ENCODE peak calls at places on chromosomes 12 and 14, in nine cellular contexts. X, U, L, Q, R, Z, K, W and P are unnamed samples.

GRCh38 chr14:85002846-85003245 is 527.1 kb upstream of the FLRT2 start:
- DNase-seq in Q (no peak), Z (no peak), R (no peak), K (no peak), U (no peak), W (no peak), L (no peak), X (no peak), P (no peak)

GRCh38 chr14:101980700-101981099 is 16.3 kb downstream of the DYNC1H1 start:
- DNase-seq in X (peak), K (peak), U (peak), L (peak), Q (no peak), W (peak), R (peak), Z (no peak), P (no peak)

GRCh38 chr12:21221778-21222177 is 90.8 kb downstream of the SLCO1B1 start:
- DNase-seq in Q (no peak), Z (no peak), R (no peak), W (no peak), U (no peak), K (no peak), L (no peak), X (no peak), P (no peak)

GRCh38 chr12:79301181-79301580 is 389.6 kb downstream of the PAWR start:
- DNase-seq in Z (no peak), K (no peak), X (no peak), R (no peak), Q (no peak), W (no peak), U (no peak), L (no peak), P (no peak)

GRCh38 chr12:86660488-86661171 is 404.4 kb upstream of the MGAT4C start:
- DNase-seq in U (peak), R (no peak), X (peak), L (peak), W (no peak), K (no peak), Z (no peak), Q (no peak), P (no peak)

GRCh38 chr12:116248930-116249329 is 28.6 kb downstream of the MED13L start:
- DNase-seq in R (no peak), X (no peak), Q (no peak), L (no peak), K (no peak), U (no peak), W (no peak), Z (no peak), P (no peak)

GRCh38 chr12:21456291-21456780 is 18.9 kb downstream of the PYROXD1 start:
- DNase-seq in U (no peak), W (no peak), R (no peak), Z (no peak), X (no peak), K (no peak), Q (no peak), L (no peak), P (no peak)

GRCh38 chr14:103941462-103941861 is 867 bp downstream of the RD3L start:
- DNase-seq in K (no peak), W (no peak), Q (no peak), Z (no peak), U (no peak), R (no peak), X (no peak), L (no peak), P (no peak)

GRCh38 chr12:19129121-19129485 is 430 bp upstream of the PLEKHA5 start:
- DNase-seq in R (no peak), X (no peak), L (peak), K (no peak), Z (no peak), W (no peak), Q (no peak), U (peak), P (no peak)

GRCh38 chr12:120230326-120230973 is 29.5 kb upstream of the RPLP0 start:
- DNase-seq in Q (no peak), Z (peak), K (peak), W (peak), L (peak), R (peak), X (peak), U (peak), P (peak)

GRCh38 chr12:19316420-19316819 is 122.9 kb upstream of the AEBP2 start:
- DNase-seq in X (peak), Z (no peak), R (no peak), Q (no peak), U (peak), L (peak), W (no peak), K (no peak), P (no peak)

GRCh38 chr14:35826218-35826951 is at the start of gene BRMS1L:
- DNase-seq in U (peak), K (peak), R (peak), W (peak), Q (peak), L (peak), Z (peak), X (peak), P (peak)

GRCh38 chr12:51321882-51322281 is 2.1 kb downstream of the BIN2 start:
- DNase-seq in W (no peak), X (no peak), Q (no peak), L (no peak), R (no peak), Z (no peak), U (no peak), K (no peak), P (no peak)

GRCh38 chr14:29521526-29522137 is 406.0 kb downstream of the PRKD1 start:
- DNase-seq in Q (no peak), R (no peak), X (no peak), L (peak), K (no peak), U (peak), W (no peak), Z (no peak), P (peak)

GRCh38 chr12:101570022-101570421 is 24.7 kb upstream of the MYBPC1 start:
- DNase-seq in R (no peak), K (no peak), Q (no peak), U (peak), Z (no peak), X (no peak), L (peak), W (no peak), P (no peak)

GRCh38 chr12:49296034-49296835 is 1.3 kb downstream of the PRPH start:
- DNase-seq in Z (peak), L (no peak), K (no peak), R (peak), Q (peak), W (no peak), X (no peak), U (no peak), P (peak)

GRCh38 chr14:75570797-75571196 is 7.6 kb upstream of the FLVCR2 start:
- DNase-seq in R (no peak), U (no peak), X (no peak), K (no peak), L (no peak), W (no peak), Q (no peak), Z (no peak), P (no peak)

GRCh38 chr12:123271182-123271491 is 519 bp downstream of the CDK2AP1 start:
- DNase-seq in U (peak), R (peak), L (peak), X (no peak), Q (peak), W (peak), K (peak), Z (peak), P (peak)

GRCh38 chr14:104745431-104745830 is 7.5 kb upstream of the SIVA1 start:
- DNase-seq in W (no peak), Z (no peak), R (no peak), Q (no peak), K (peak), X (no peak), L (no peak), U (no peak), P (no peak)

GRCh38 chr12:127926004-127926403 is 341.0 kb upstream of the TMEM132C start:
- DNase-seq in L (peak), W (peak), R (no peak), U (no peak), K (peak), Z (no peak), X (no peak), Q (peak), P (peak)

GRCh38 chr12:131116437-131117117 is 162.9 kb downstream of the ADGRD1 start:
- DNase-seq in R (no peak), L (peak), W (peak), Q (no peak), U (no peak), K (peak), Z (peak), X (no peak), P (peak)

GRCh38 chr12:11651377-11651776 is 1.9 kb downstream of the ETV6 start:
- DNase-seq in K (no peak), Z (no peak), L (no peak), X (no peak), U (no peak), W (no peak), Q (no peak), R (no peak), P (no peak)

GRCh38 chr12:82412246-82412645 is 53.9 kb downstream of the METTL25 start:
- DNase-seq in U (no peak), K (no peak), Q (no peak), X (no peak), Z (no peak), L (no peak), W (no peak), R (no peak), P (no peak)

GRCh38 chr12:5432011-5432400 is at the start of gene NTF3:
- DNase-seq in Z (no peak), Q (peak), K (no peak), L (peak), W (no peak), U (peak), R (no peak), X (no peak), P (peak)

GRCh38 chr12:112389228-112389627 is 7.0 kb upstream of the HECTD4 start:
- DNase-seq in L (no peak), W (no peak), R (no peak), X (no peak), Q (no peak), Z (no peak), U (no peak), K (no peak), P (no peak)

GRCh38 chr12:93025145-93026103 is 96.3 kb upstream of the EEA1 start:
- DNase-seq in K (no peak), W (no peak), U (peak), L (peak), X (peak), R (no peak), Q (no peak), Z (no peak), P (no peak)

GRCh38 chr14:30058401-30058800 is 130.8 kb upstream of the PRKD1 start:
- DNase-seq in Z (no peak), W (no peak), U (peak), X (no peak), L (peak), K (no peak), R (no peak), Q (no peak), P (no peak)

GRCh38 chr14:23356662-23357061 is 4.0 kb upstream of the SLC22A17 start:
- DNase-seq in X (no peak), U (no peak), R (no peak), L (no peak), W (no peak), Q (no peak), Z (no peak), K (no peak), P (no peak)

GRCh38 chr14:90572461-90573150 is 175.8 kb downstream of the CALM1 start:
- DNase-seq in U (no peak), X (no peak), R (no peak), W (no peak), L (no peak), Z (no peak), K (no peak), Q (no peak), P (no peak)

GRCh38 chr12:15800278-15800677 is 11.1 kb upstream of the EPS8 start:
- DNase-seq in L (no peak), Z (no peak), Q (no peak), W (no peak), U (no peak), X (no peak), R (no peak), K (no peak), P (no peak)

GRCh38 chr14:99562848-99563748 is 40.9 kb downstream of the CCDC85C start:
- DNase-seq in L (peak), Q (peak), K (peak), W (peak), U (peak), R (peak), Z (peak), X (peak), P (peak)

GRCh38 chr14:59371762-59372161 is 93.4 kb downstream of the GPR135 start:
- DNase-seq in X (no peak), K (no peak), R (no peak), U (no peak), L (no peak), Q (no peak), Z (no peak), W (no peak), P (no peak)

GRCh38 chr12:93616584-93617101 is 44.2 kb downstream of the SOCS2 start:
- DNase-seq in Q (no peak), Z (no peak), W (no peak), L (no peak), X (peak), K (no peak), R (no peak), U (peak), P (no peak)

GRCh38 chr14:104243200-104243599 is 104.8 kb downstream of the KIF26A start:
- DNase-seq in Z (no peak), W (no peak), Q (no peak), L (no peak), K (no peak), X (no peak), R (no peak), U (no peak), P (no peak)

GRCh38 chr12:15774819-15775218 is 14.4 kb downstream of the EPS8 start:
- DNase-seq in K (no peak), U (peak), L (no peak), Z (no peak), W (no peak), X (no peak), R (no peak), Q (no peak), P (no peak)

GRCh38 chr12:98587084-98587483 is 6.4 kb upstream of the SLC25A3 start:
- DNase-seq in X (no peak), L (no peak), U (no peak), Q (no peak), W (no peak), K (no peak), Z (no peak), R (no peak), P (no peak)

GRCh38 chr14:90850487-90850886 is 34.3 kb upstream of the TTC7B start:
- DNase-seq in X (peak), W (no peak), Q (no peak), L (peak), Z (no peak), R (no peak), U (peak), K (no peak), P (no peak)

GRCh38 chr12:104951759-104952509 is 6.2 kb downstream of the SLC41A2 start:
- DNase-seq in X (no peak), U (peak), R (no peak), Z (no peak), W (no peak), L (peak), Q (no peak), K (no peak), P (no peak)

DNA sequence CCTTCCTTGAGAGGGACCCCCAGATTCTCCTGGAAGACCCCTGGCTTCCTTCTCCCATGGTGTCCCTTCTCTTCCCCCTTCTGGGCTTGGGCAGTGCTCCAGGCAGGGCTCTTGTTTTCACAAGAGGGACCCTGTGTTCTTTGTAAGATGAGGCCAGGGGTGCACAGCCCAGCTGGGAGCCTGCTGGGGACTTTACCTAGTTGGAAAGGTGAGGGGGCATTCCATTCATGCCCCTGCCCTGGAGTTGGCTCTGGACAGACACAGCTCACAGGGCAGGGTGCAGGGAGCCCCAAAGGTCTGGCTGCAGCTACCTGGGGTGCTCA is 31.2 kb downstream of the ISCA2 start:
- DNase-seq in K (no peak), Q (no peak), X (no peak), U (no peak), Z (no peak), R (no peak), W (no peak), L (no peak), P (no peak)
- TF ChIP-seq CTCF in K (no peak), Q (no peak), X (no peak), U (no peak), Z (no peak), R (no peak), W (no peak), L (no peak), P (no peak)

GRCh38 chr14:60656755-60657608 is 7.7 kb upstream of the SIX1 start:
- DNase-seq in L (peak), Q (peak), X (no peak), U (peak), R (peak), Z (peak), W (peak), K (no peak), P (peak)
- TF ChIP-seq CTCF in L (peak), Q (peak), X (peak), U (peak), R (peak), Z (no peak), W (peak), K (peak), P (no peak)

GRCh38 chr12:55743967-55744931 is 1.3 kb downstream of the GDF11 start:
- DNase-seq in R (no peak), X (no peak), U (no peak), L (no peak), W (no peak), Z (no peak), K (no peak), Q (no peak), P (peak)
- TF ChIP-seq CTCF in R (no peak), X (no peak), U (no peak), L (no peak), W (no peak), Z (no peak), K (no peak), Q (no peak), P (no peak)

DNA sequence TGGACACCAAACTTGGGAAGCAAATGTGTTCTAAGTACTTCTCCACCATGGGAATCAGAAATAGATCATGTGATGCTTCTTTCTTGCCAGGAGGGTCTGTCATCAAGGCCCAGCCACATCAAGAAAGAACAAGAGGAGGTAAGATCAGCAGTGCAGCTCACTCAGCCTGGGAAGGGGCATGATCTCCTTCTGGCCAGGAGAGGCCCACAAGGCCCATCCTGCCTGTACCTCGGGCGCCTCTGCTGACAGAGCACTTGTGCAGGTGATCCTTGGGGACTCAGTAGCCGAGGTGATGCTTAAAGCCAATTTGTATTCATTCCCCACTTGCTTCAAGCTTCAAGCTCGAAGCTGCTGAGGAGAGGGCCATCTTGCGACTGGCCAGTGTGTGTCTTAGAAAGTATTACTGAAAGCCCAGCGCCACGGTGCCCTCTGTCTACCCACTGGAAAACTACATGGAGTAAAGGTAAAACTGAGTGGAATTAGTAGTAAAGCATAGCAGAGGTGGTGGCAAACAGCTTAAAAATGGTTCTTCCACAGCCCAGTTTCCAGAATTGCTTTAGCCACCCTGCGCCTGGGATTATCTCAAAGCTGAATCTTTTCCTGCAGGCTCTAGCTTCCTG is 26.2 kb downstream of the RTRAF start:
- DNase-seq in Z (no peak), K (no peak), Q (no peak), R (peak), U (peak), X (no peak), L (no peak), W (no peak), P (peak)
- TF ChIP-seq CTCF in Z (no peak), K (peak), Q (peak), R (peak), U (peak), X (peak), L (peak), W (peak), P (no peak)

GRCh38 chr12:95577820-95578219 is 26.5 kb upstream of the USP44 start:
- DNase-seq in Q (no peak), U (no peak), K (no peak), W (no peak), L (no peak), R (no peak), X (no peak), Z (no peak), P (no peak)

GRCh38 chr12:95571369-95571768 is 20.1 kb upstream of the USP44 start:
- DNase-seq in L (no peak), Q (no peak), W (no peak), R (no peak), X (no peak), K (no peak), Z (no peak), U (no peak), P (no peak)

GRCh38 chr12:95574030-95574429 is 22.8 kb upstream of the USP44 start:
- DNase-seq in Z (no peak), Q (no peak), X (no peak), R (no peak), K (no peak), W (no peak), U (no peak), L (no peak), P (no peak)

GRCh38 chr12:95574799-95575452 is 23.6 kb upstream of the USP44 start:
- DNase-seq in L (peak), X (no peak), W (no peak), U (peak), K (no peak), Q (no peak), Z (no peak), R (no peak), P (no peak)
- TF ChIP-seq CTCF in L (peak), X (peak), W (peak), U (peak), K (peak), Q (peak), Z (peak), R (peak), P (peak)